ENCODE peak calls at places on chromosomes 16 and 17, in four cellular contexts. M, L, U and S are unnamed samples.
A peak's percentile ranks its signal among the peaks of the same experiment; 100 is the strongest.

GRCh38 chr16:891353-891740 is 79.4 kb downstream of the LMF1 start:
- DNase-seq in M (no peak), L (no peak), U (no peak), S (no peak)

GRCh38 chr17:67974186-67974585 is 22.1 kb downstream of the C17orf58 start:
- DNase-seq in U (no peak), M (no peak), L (no peak), S (no peak)

GRCh38 chr16:23962001-23962400 is 126.2 kb downstream of the PRKCB start:
- DNase-seq in U (no peak), M (no peak), L (no peak), S (no peak)

GRCh38 chr16:49923411-49923810 is 67.5 kb upstream of the ZNF423 start:
- DNase-seq in L (no peak), M (no peak), U (no peak), S (no peak)

GRCh38 chr17:40399185-40399584 is 18.5 kb downstream of the TOP2A start:
- DNase-seq in U (no peak), M (no peak), L (no peak), S (peak; percentile 83)

GRCh38 chr16:72877374-72878028 is 170.4 kb downstream of the ZFHX3 start:
- DNase-seq in U (no peak), L (no peak), M (no peak), S (peak; percentile 31)

GRCh38 chr17:12730931-12731521 is 58.3 kb upstream of the ARHGAP44 start:
- DNase-seq in L (peak; percentile 15), M (no peak), U (peak; percentile 86), S (peak; percentile 10)

GRCh38 chr16:29820730-29821662 is 734 bp downstream of the MVP start:
- DNase-seq in L (peak; percentile 61), U (peak; percentile 92), M (peak; percentile 73), S (peak; percentile 66)

GRCh38 chr16:65122974-65123845 is 1.3 kb upstream of the CDH11 start:
- DNase-seq in L (peak; percentile 33), M (peak; percentile 54), U (no peak), S (peak; percentile 74)

GRCh38 chr17:40452074-40452787 is 9.0 kb downstream of the IGFBP4 start:
- DNase-seq in L (no peak), M (no peak), U (no peak), S (peak; percentile 98)

GRCh38 chr16:68470461-68471150 is 22.3 kb upstream of the SMPD3 start:
- DNase-seq in M (no peak), U (peak; percentile 64), L (no peak), S (no peak)

GRCh38 chr17:42275527-42276358 is 448 bp downstream of the STAT5B start:
- DNase-seq in L (no peak), M (no peak), U (peak; percentile 25), S (no peak)

GRCh38 chr17:47280072-47280811 is 26.6 kb downstream of the ITGB3 start:
- DNase-seq in U (no peak), M (no peak), L (no peak), S (no peak)

GRCh38 chr17:83180264-83180995 is 101.0 kb downstream of the METRNL start:
- DNase-seq in L (no peak), M (peak; percentile 29), U (peak; percentile 17), S (no peak)

GRCh38 chr16:11063432-11064201 is 119.3 kb downstream of the CLEC16A start:
- DNase-seq in M (no peak), L (no peak), U (no peak), S (no peak)

GRCh38 chr16:55291847-55292246 is 32.2 kb upstream of the IRX6 start:
- DNase-seq in U (no peak), L (no peak), M (no peak), S (no peak)

GRCh38 chr17:44900894-44901293 is 1.6 kb upstream of the EFTUD2 start:
- DNase-seq in U (no peak), L (no peak), M (no peak), S (peak; percentile 89)

DNA sequence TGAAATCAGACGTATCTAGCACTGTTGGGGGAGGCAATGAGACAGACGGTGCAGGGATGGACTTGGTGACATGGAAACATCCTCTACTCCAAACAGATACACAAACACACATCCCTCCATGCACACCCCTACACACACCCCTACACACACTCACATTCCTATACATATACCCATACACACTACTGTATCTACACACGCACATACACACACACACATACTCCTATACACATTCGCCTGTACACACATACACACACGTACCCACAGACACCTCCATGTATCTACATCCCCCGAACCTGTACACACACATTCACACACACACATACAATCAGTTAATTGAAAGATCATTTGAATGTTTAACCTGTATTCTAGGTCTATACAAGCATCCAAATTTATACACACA is 53.5 kb downstream of the MAF start:
- DNase-seq in L (no peak), M (no peak), U (no peak), S (no peak)
- TF ChIP-seq CTCF in L (no peak), M (no peak), U (no peak), S (no peak)

GRCh38 chr17:37791985-37792384 is 47.1 kb upstream of the HNF1B start:
- DNase-seq in M (no peak), U (no peak), L (no peak), S (no peak)

GRCh38 chr17:37788531-37788930 is 43.7 kb upstream of the HNF1B start:
- DNase-seq in M (no peak), U (no peak), L (no peak), S (no peak)

GRCh38 chr17:37791434-37791833 is 46.6 kb upstream of the HNF1B start:
- DNase-seq in L (no peak), U (no peak), M (no peak), S (peak; percentile 41)

GRCh38 chr17:37789166-37789565 is 44.3 kb upstream of the HNF1B start:
- DNase-seq in U (no peak), L (no peak), M (no peak), S (no peak)

DNA sequence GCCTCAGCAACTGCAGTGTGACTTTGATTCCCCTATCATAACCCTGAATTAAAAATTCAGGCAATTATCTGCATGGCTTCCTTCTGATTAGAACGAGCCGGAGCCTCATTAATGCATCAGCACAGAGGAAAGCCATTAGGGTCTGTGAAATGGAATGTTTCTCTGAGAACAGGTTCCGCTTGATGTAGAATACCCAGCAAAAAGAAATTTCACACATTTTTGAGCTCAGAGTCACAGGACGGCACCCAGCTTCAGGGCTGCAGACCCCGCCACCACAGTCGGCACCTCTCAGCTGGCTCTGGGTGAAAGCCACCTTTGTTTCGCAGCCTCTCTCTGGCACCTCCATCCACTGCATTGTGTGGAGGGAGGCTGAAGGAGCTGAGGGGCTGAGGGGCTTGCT is 45.3 kb upstream of the HNF1B start:
- DNase-seq in M (no peak), L (no peak), U (no peak), S (no peak)
- TF ChIP-seq CTCF in M (no peak), L (no peak), U (no peak), S (no peak)

GRCh38 chr16:2244301-2244700 is 7.1 kb downstream of the ECI1 start:
- DNase-seq in U (no peak), M (no peak), L (no peak), S (no peak)
- TF ChIP-seq CTCF in U (no peak), M (no peak), L (no peak), S (no peak)

GRCh38 chr16:75801307-75801706 is 75.0 kb upstream of the CPHXL start:
- DNase-seq in M (no peak), L (no peak), U (no peak), S (no peak)
- TF ChIP-seq CTCF in M (no peak), L (no peak), U (no peak), S (no peak)

DNA sequence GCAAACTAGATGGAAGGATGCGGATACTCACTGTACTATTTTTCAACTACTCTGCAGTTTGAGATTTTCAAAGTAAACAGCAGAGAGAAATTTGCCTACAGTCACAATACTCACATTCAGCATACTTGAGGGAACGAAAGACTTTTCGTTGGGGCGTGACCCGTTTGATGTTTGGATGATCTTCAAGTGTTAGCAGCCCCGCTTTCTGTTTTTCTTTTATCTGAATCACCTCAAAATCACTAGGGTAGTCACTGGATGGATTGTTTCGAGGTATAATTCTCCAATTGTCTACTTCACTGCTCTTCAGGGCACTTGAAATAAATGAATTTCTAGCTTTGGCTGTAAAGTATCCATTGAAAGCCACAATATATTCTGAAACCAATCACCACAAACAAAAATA is 17.8 kb downstream of the MBTPS1 start:
- DNase-seq in U (no peak), M (no peak), L (no peak), S (no peak)
- TF ChIP-seq CTCF in U (no peak), M (no peak), L (no peak), S (no peak)

GRCh38 chr17:76529224-76529642 is 8.3 kb downstream of the CYGB start:
- DNase-seq in M (no peak), L (peak; percentile 67), U (peak; percentile 74), S (peak; percentile 97)

GRCh38 chr17:76528156-76528527 is 9.4 kb downstream of the CYGB start:
- DNase-seq in M (no peak), L (no peak), U (no peak), S (no peak)

GRCh38 chr17:76529643-76530488 is 7.6 kb downstream of the CYGB start:
- DNase-seq in L (no peak), M (peak; percentile 70), U (peak; percentile 75), S (peak; percentile 93)

GRCh38 chr17:76528528-76529223 is 8.8 kb downstream of the CYGB start:
- DNase-seq in M (no peak), U (no peak), L (no peak), S (peak; percentile 81)

DNA sequence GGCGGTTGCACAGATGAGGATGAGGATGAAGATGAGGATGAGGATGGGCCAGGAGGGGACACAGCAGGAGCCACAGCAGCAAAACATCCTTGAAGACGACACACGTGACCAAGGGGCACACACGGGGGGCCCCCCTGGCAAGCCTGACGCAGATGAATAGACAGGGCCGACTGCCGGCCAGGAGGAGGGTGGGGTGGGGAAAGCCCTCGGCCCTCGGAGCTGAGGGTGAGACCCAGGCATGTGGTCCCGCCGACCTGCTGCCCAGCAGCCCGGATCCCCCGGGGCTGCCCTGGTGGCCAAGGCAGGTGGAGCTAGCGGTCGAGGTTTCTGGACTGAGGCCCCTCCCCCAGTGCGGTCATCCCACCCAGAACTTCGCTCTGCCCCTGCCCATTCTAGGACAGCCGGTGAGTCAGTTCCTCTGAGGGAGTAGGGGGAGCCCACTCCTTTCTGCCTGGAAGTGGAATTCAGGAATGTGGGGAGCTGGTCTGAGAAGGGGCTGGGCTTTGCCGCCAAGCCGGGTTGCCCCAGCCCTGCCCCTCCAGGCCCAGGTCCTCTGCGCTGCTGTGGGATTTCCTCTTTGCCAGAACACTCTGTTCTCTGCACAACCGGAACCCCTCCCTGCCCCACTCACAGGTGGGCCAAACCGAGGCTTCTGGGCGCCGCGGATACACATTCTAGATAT is 9.9 kb downstream of the CYGB start:
- DNase-seq in M (no peak), L (no peak), U (peak; percentile 78), S (peak; percentile 73)
- TF ChIP-seq CTCF in M (no peak), L (no peak), U (peak; percentile 46), S (peak; percentile 40)

DNA sequence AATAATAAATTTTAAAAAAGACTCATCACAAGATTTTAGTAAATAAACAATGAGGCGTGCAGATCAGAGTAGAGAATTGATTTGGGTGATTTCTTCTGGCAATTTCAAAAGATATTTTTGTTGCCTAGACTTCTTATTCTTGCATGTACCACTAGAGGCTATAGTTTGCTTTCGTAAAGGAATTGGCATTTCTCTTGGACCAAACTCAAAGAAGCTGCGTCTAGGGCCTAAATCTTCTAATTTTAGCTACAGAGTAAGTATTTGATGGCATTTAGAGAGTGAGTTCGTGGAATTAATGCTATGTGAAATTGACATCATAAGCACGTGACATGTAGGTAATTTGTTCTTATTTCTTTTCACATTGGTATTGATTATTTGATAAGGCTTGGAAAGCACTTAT is 24.4 kb upstream of the ABCC11 start:
- DNase-seq in L (no peak), U (no peak), M (no peak), S (peak; percentile 76)
- TF ChIP-seq CTCF in L (no peak), U (no peak), M (no peak), S (peak; percentile 51)